ENCODE peak calls at places on chromosomes 16 and 17, in nine cellular contexts. S, P, U, K, J, X, O, D and F are unnamed samples.
A peak's percentile ranks its signal among the peaks of the same experiment; 100 is the strongest.

GRCh38 chr16:84462296-84463210 is 41.9 kb downstream of the MEAK7 start:
- DNase-seq in S (no peak), P (peak; percentile 52), U (no peak), K (no peak), J (no peak), X (peak; percentile 45), O (no peak), D (no peak), F (no peak)

GRCh38 chr17:76672892-76673291 is 29.3 kb upstream of the ST6GALNAC1 start:
- DNase-seq in S (no peak), P (no peak), U (no peak), K (no peak), J (no peak), X (no peak), O (no peak), D (no peak), F (no peak)

GRCh38 chr16:66904846-66905632 is 13.6 kb downstream of the CDH16 start:
- DNase-seq in S (no peak), P (no peak), U (no peak), K (peak; percentile 37), J (peak; percentile 10), X (no peak), O (peak; percentile 88), D (no peak), F (no peak)

GRCh38 chr17:78219396-78220150 is 5.5 kb downstream of the BIRC5 start:
- DNase-seq in S (no peak), P (no peak), U (no peak), K (no peak), J (no peak), X (no peak), O (no peak), D (no peak), F (no peak)

GRCh38 chr17:38912221-38912813 is 13.1 kb upstream of the LASP1NB start:
- DNase-seq in S (peak; percentile 50), P (peak; percentile 91), U (no peak), K (peak; percentile 52), J (peak; percentile 76), X (peak; percentile 68), O (no peak), D (peak; percentile 86), F (no peak)

GRCh38 chr16:77172964-77173363 is 18.0 kb upstream of the MON1B start:
- DNase-seq in S (no peak), P (no peak), U (no peak), K (no peak), J (no peak), X (no peak), O (no peak), D (no peak), F (no peak)

GRCh38 chr16:2782583-2783351 is 4.6 kb downstream of the PRSS33 start:
- DNase-seq in S (peak; percentile 4), P (peak; percentile 55), U (no peak), K (no peak), J (no peak), X (peak; percentile 72), O (no peak), D (no peak), F (no peak)

GRCh38 chr16:10616744-10617640 is 36.6 kb upstream of the EMP2 start:
- DNase-seq in S (peak; percentile 82), P (peak; percentile 83), U (peak; percentile 29), K (peak; percentile 73), J (peak; percentile 84), X (peak; percentile 85), O (peak; percentile 96), D (peak; percentile 37), F (peak; percentile 27)

GRCh38 chr16:51418258-51418657 is 267.2 kb upstream of the SALL1 start:
- DNase-seq in S (no peak), P (no peak), U (no peak), K (no peak), J (no peak), X (no peak), O (no peak), D (no peak), F (no peak)

GRCh38 chr16:87472935-87473334 is 19.9 kb downstream of the ZCCHC14 start:
- DNase-seq in S (no peak), P (no peak), U (no peak), K (no peak), J (peak; percentile 68), X (no peak), O (no peak), D (no peak), F (no peak)

GRCh38 chr16:85173981-85174751 is 61.9 kb upstream of the CIBAR2 start:
- DNase-seq in S (peak; percentile 34), P (peak; percentile 82), U (peak; percentile 57), K (peak; percentile 68), J (peak; percentile 80), X (no peak), O (peak; percentile 53), D (peak; percentile 63), F (no peak)

GRCh38 chr17:57493625-57494024 is 237.3 kb downstream of the MSI2 start:
- DNase-seq in S (no peak), P (no peak), U (no peak), K (no peak), J (no peak), X (no peak), O (no peak), D (no peak), F (no peak)

GRCh38 chr16:17749706-17750105 is 278.9 kb upstream of the XYLT1 start:
- DNase-seq in S (no peak), P (no peak), U (no peak), K (no peak), J (no peak), X (no peak), O (no peak), D (no peak), F (no peak)
- TF ChIP-seq EP300 in S (no peak), P (no peak), U (no peak), K (no peak), J (no peak), X (no peak), O (no peak), D (no peak), F (no peak)

GRCh38 chr17:7912927-7913524 is 3.1 kb downstream of the RNF227 start:
- DNase-seq in S (no peak), P (no peak), U (peak; percentile 93), K (no peak), J (peak; percentile 76), X (no peak), O (peak; percentile 77), D (no peak), F (peak; percentile 47)
- TF ChIP-seq EP300 in S (no peak), P (no peak), U (no peak), K (no peak), J (no peak), X (no peak), O (no peak), D (no peak), F (peak; percentile 17)

DNA sequence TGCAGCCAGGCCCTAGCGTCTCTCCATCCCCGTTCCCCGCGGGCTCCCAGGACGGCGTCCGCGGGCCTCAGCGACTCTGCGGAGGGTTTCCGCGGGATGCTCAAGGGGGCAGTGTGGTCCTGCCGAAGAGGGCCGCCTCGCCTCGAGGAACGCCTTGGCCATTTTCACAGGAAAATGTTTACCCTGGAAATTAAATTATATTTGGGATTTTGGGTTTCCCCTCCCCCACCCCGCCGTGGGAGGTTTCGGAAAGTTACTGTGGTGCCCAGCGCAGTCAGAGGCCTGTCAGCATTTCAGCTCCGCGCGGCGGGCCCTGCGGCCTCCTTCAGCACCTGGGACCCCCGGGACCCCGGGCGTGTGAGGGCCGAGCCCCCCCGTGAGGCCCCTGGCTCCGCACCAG is 94.5 kb downstream of the PCTP start:
- DNase-seq in S (peak; percentile 33), P (peak; percentile 82), U (peak; percentile 13), K (peak; percentile 39), J (peak; percentile 88), X (peak; percentile 81), O (no peak), D (peak; percentile 31), F (peak; percentile 18)
- TF ChIP-seq EP300 in S (no peak), P (no peak), U (no peak), K (no peak), J (no peak), X (no peak), O (no peak), D (no peak), F (peak; percentile 26)

GRCh38 chr16:73955255-73955654 is 341.4 kb upstream of the PSMD7 start:
- DNase-seq in S (no peak), P (no peak), U (no peak), K (no peak), J (peak; percentile 22), X (no peak), O (no peak), D (no peak), F (no peak)
- TF ChIP-seq EP300 in S (no peak), P (no peak), U (no peak), K (no peak), J (no peak), X (no peak), O (no peak), D (no peak), F (no peak)

GRCh38 chr16:75340715-75341500 is 89.5 kb upstream of the BCAR1 start:
- DNase-seq in S (no peak), P (no peak), U (no peak), K (no peak), J (peak; percentile 39), X (no peak), O (no peak), D (no peak), F (no peak)
- TF ChIP-seq EP300 in S (no peak), P (no peak), U (no peak), K (no peak), J (peak; percentile 56), X (no peak), O (no peak), D (no peak), F (no peak)

GRCh38 chr16:12675852-12676251 is 127.8 kb downstream of the CPPED1 start:
- DNase-seq in S (no peak), P (no peak), U (peak; percentile 38), K (no peak), J (no peak), X (no peak), O (no peak), D (no peak), F (no peak)
- TF ChIP-seq EP300 in S (no peak), P (no peak), U (no peak), K (no peak), J (no peak), X (no peak), O (no peak), D (no peak), F (no peak)